ENCODE peak calls at places on chromosome 14, in four cellular contexts. O, H, C and T are unnamed samples.

GRCh38 chr14:67457782-67458181 is 30.7 kb downstream of the TMEM229B start:
- DNase-seq in O (no peak), H (no peak), C (no peak), T (no peak)

GRCh38 chr14:63383776-63384367 is 65.1 kb upstream of the GPHB5 start:
- DNase-seq in O (no peak), H (no peak), C (no peak), T (no peak)

GRCh38 chr14:68718033-68718725 is 74.7 kb downstream of the ZFP36L1 start:
- DNase-seq in O (no peak), H (no peak), C (no peak), T (no peak)

GRCh38 chr14:63249112-63249511 is 44.9 kb downstream of the RHOJ start:
- DNase-seq in O (no peak), H (no peak), C (peak), T (no peak)

GRCh38 chr14:61561657-61562276 is 133.5 kb upstream of the HIF1A start:
- DNase-seq in O (no peak), H (peak), C (peak), T (no peak)

GRCh38 chr14:78131616-78132015 is 38.6 kb upstream of the NRXN3 start:
- DNase-seq in O (no peak), H (no peak), C (no peak), T (no peak)

GRCh38 chr14:70888151-70888499 is 19.1 kb upstream of the PCNX1 start:
- DNase-seq in O (no peak), H (no peak), C (no peak), T (no peak)

GRCh38 chr14:64806202-64806861 is 73.4 kb downstream of the SPTB start:
- DNase-seq in O (peak), H (peak), C (no peak), T (no peak)

GRCh38 chr14:68616255-68616902 is 176.5 kb downstream of the ZFP36L1 start:
- DNase-seq in O (no peak), H (peak), C (no peak), T (no peak)

GRCh38 chr14:35339761-35340406 is 47.7 kb downstream of the PSMA6 start:
- DNase-seq in O (no peak), H (no peak), C (no peak), T (no peak)

GRCh38 chr14:71165650-71166049 is 258.4 kb downstream of the PCNX1 start:
- DNase-seq in O (no peak), H (no peak), C (no peak), T (no peak)

GRCh38 chr14:65560340-65561027 is 148.0 kb downstream of the FUT8 start:
- DNase-seq in O (no peak), H (no peak), C (no peak), T (no peak)

GRCh38 chr14:23881292-23881691 is 72.3 kb upstream of the DHRS4 start:
- DNase-seq in O (no peak), H (no peak), C (no peak), T (no peak)

GRCh38 chr14:23887536-23887935 is 66.0 kb upstream of the DHRS4 start:
- DNase-seq in O (no peak), H (no peak), C (no peak), T (no peak)

GRCh38 chr14:23882884-23883283 is 70.7 kb upstream of the DHRS4 start:
- DNase-seq in O (no peak), H (no peak), C (no peak), T (no peak)

GRCh38 chr14:23884541-23884904 is 69.0 kb upstream of the DHRS4 start:
- DNase-seq in O (no peak), H (no peak), C (no peak), T (no peak)

DNA sequence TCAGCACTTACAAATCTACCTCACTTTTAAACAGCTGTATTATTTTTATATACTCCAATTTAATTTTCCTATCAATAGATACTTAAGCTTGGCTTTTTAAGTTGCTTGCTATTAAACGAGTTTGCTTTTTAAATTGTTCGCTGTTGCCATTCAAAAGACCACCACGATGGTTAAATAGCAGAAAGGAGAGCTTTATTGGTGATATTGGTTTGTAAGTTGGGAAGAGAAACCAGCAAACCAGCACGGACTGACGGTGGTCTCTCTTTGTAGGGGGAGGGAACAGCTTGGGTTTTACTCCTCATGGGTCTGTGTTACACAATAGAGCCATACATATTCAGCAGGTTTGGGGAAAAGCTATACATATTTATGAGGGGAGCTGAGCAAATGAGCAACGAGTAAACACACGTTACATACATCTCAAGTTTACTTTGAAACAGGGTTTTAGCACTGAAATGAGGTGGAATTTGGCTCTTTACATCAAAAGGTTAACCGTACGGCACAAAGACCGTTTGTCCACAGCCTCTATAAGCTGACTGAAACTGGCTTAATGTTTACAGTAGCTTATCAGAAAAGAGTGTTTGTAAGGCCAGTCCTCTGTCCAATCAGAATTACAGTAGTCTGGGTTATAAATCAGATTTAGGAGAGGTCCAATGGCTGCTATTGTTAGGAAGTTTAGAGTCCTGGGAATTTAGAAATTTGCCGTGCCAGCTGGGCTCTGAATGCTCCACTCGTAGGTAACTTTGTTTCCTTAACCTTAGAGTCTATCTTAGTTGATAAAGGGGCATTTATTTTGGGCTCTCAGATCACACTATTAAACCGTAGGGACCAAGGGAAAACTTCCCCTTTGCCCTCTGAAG is 69.7 kb upstream of the DHRS4 start:
- DNase-seq in O (no peak), H (no peak), C (no peak), T (no peak)
- H3K27ac ChIP-seq in O (no peak), H (no peak), C (no peak), T (no peak)

GRCh38 chr14:57317248-57317833 is 48.6 kb downstream of the AP5M1 start:
- DNase-seq in O (peak), H (peak), C (peak), T (peak)
- H3K27ac ChIP-seq in O (no peak), H (no peak), C (no peak), T (no peak)

DNA sequence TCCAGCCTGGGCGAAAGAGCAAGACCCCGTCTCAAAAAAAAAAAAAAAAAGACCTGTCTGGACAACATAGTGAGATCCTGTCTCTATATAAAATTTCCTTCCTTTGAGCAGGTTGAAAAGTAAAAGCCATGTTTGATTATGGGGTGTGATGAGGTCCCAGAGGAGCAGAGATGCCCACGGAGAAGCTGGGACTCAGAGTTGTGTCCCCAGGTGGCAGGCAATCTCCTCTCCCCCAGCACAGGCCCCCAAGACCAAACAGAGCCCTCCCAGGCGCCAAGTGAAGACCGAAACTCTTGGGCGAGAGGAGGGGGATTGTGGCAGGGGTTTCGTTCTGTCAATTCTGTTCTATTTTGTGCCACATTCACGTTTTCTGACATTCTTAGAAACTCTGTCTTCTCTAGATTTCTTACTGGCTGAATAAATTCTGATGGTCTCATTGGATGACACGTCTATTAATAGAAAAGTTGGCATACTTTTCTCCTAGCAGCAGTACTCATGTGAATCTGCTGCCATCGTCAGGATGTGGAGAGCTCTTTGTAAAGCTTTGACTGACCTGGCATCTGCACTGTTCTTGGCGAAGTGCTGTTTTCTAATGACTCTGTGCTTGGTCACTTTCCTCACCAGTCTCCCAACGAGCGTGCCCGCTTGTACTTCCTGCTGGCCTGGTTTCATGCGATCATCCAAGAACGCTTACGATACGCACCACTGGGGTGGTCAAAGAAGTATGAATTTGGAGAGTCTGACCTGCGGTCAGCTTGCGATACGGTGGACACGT is 43.4 kb downstream of the HSP90AA1 start:
- DNase-seq in O (no peak), H (no peak), C (no peak), T (no peak)
- H3K27ac ChIP-seq in O (no peak), H (peak), C (no peak), T (no peak)

DNA sequence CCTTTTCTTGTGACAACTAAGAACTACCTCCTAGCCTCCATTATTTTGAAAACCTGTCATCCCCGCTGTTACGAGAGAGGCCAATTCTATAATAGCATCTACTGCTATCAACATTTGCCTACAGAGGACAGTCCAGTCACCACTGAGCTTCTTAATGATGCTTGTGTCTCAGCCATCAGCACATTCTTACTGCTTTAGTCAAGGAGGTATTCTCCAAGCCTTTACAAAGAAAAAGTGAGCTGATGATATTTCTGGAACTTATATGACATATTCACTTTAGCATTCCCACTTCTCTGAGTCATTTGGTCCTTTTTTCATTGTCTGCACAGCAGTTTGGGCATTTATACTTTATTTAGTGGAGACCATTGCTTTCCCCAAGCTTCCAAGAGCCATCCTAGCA is 497.7 kb upstream of the RPL10L start:
- DNase-seq in O (no peak), H (no peak), C (no peak), T (no peak)
- H3K27ac ChIP-seq in O (no peak), H (no peak), C (no peak), T (no peak)

DNA sequence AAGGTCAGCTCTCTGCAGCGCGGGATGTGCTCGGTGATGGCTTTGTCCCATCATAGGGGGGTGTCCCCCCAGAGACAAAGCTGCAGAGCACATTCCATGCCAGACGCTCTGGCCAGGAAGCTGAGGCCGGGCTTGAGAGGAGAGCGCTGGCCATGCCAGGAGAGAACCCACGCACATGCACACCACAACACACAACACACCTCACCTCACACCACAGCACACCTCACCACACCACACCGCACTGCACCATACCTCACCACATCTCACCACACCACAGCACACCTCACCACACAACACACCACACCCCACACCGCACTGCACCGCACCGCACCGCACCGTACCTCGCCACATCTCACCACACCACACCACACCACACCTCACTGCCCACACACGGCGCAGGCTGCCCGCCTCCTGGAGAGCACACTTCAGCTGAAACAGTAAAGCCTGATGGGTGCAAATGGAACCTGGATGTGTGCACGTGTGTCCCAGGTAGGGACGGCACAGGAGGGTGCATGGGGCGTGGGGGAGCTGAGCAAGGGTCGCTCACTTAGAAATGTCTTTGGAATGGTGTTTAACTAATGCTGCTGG is 10.8 kb downstream of the ANKRD9 start:
- DNase-seq in O (no peak), H (no peak), C (no peak), T (no peak)
- H3K27ac ChIP-seq in O (no peak), H (no peak), C (no peak), T (no peak)

DNA sequence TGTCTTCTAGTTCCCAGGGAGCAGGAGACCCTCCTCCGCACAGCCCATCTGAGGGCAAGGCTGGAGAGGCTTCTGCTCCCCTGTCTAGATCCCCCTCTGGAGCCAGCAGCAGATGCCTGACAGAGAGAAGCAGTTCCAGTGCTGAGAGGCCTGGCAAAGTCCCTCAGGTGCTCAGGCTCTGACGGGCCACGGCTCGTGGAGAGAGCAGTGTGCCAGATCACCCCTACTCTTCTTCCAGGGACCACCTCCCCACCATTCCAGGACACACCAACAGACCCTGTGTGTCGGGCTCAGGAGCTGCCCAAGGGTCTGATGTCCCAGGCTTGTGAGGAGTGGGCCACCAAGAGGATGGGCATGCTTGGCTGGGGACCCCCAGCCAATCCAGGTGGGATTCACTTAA is 22.5 kb upstream of the C14orf180 start:
- DNase-seq in O (no peak), H (no peak), C (no peak), T (no peak)
- H3K27ac ChIP-seq in O (no peak), H (no peak), C (no peak), T (no peak)

DNA sequence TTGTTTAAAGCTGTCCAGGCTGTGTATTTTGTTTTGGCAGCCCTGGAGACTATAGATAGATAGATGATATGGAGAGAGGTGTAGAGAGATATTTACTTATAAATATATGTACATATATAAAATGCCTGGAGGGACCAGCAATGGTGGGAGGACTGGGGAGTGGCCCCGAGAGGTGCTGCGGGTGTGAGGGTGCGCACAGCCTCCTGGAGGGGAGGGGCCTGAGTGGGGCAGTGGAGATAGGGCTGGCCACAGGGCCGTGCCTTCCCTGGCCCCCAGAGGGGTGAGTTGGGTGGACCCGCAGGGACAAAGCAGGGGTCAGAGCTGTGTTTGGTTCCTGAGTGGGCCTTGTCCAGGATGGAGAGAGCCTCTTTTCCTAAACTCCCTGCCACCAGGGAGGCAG is 6.5 kb downstream of the ADSS1 start:
- DNase-seq in O (no peak), H (no peak), C (no peak), T (no peak)
- H3K27ac ChIP-seq in O (no peak), H (no peak), C (no peak), T (no peak)

GRCh38 chr14:88130057-88130432 is 125.1 kb downstream of the GPR65 start:
- DNase-seq in O (no peak), H (no peak), C (no peak), T (no peak)

GRCh38 chr14:88128811-88129210 is 123.9 kb downstream of the GPR65 start:
- DNase-seq in O (no peak), H (no peak), C (no peak), T (no peak)

GRCh38 chr14:88129306-88130056 is 124.5 kb downstream of the GPR65 start:
- DNase-seq in O (no peak), H (peak), C (no peak), T (no peak)
- H3K27ac ChIP-seq in O (no peak), H (no peak), C (peak), T (no peak)

GRCh38 chr14:31000629-31001338 is 24.7 kb upstream of the AP4S1 start:
- DNase-seq in O (no peak), H (no peak), C (no peak), T (no peak)

GRCh38 chr14:30999038-30999773 is 26.2 kb upstream of the AP4S1 start:
- DNase-seq in O (no peak), H (no peak), C (no peak), T (no peak)

GRCh38 chr14:30996892-30997659 is 28.4 kb upstream of the AP4S1 start:
- DNase-seq in O (no peak), H (no peak), C (no peak), T (peak)

GRCh38 chr14:30995674-30996073 is 29.8 kb upstream of the AP4S1 start:
- DNase-seq in O (no peak), H (no peak), C (no peak), T (no peak)

DNA sequence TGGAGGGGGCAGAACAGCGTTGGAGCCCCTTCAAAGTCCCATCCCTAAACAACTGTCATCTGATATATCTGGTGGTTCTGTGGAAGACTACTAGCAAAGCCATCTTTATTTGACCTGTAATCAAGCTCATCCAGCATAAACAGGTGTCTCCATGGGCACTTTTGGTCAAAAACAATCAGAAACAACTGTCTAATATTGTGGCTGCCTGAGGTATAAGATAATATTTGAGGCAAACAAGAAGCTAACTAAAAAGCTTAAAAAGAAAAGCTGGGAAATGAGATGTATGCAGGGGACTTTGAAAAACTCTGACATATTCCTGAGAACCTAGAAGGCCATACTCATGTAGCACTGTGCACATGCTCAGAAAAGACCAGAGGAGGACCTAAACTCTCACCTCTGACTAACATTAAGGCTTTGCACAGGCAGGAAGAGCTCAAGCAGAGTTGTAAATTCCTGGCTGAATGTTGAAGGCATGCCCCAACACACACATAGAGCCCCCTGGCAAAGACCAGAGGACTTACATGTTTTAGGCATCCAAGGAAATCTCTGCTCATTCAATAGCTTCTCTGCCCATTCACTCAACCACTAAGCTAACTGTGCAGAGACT is 27.2 kb upstream of the AP4S1 start:
- DNase-seq in O (no peak), H (no peak), C (no peak), T (no peak)
- H3K27ac ChIP-seq in O (no peak), H (no peak), C (no peak), T (no peak)